ENCODE peak calls at places on chromosomes 3 and 15, in six cellular contexts. L is GM19239; P is uterus; V is naive thymus-derived CD8-positive, alpha-beta T cell; C is NCI-H1694; E is neuronal stem cell. J is an unnamed sample.

GRCh38 chr15:60605879-60606304 is 127.0 kb upstream of the ICE2 start:
- DNase-seq in L (no peak), P (no peak), V (no peak), C (no peak), E (no peak), J (no peak)

GRCh38 chr3:168096210-168096795 is 579 bp upstream of the GOLIM4 start:
- DNase-seq in L (peak; percentile 14), P (no peak), V (no peak), C (peak; percentile 88), E (peak; percentile 52), J (peak; percentile 72)

GRCh38 chr15:70521576-70522322 is 241.6 kb downstream of the UACA start:
- DNase-seq in L (no peak), P (no peak), V (no peak), C (no peak), E (no peak), J (no peak)

GRCh38 chr15:81336568-81336967 is 12.6 kb upstream of the STARD5 start:
- DNase-seq in L (peak; percentile 17), P (no peak), V (peak; percentile 72), C (no peak), E (no peak), J (no peak)

GRCh38 chr3:113225286-113225685 is 13.9 kb downstream of the BOC start:
- DNase-seq in L (no peak), P (no peak), V (no peak), C (no peak), E (no peak), J (no peak)

GRCh38 chr15:69805248-69805953 is 292.3 kb downstream of the TLE3 start:
- DNase-seq in L (no peak), P (no peak), V (no peak), C (no peak), E (no peak), J (no peak)

GRCh38 chr3:145134738-145135137 is 1026.2 kb downstream of the PLOD2 start:
- DNase-seq in L (no peak), P (no peak), V (no peak), C (no peak), E (no peak), J (no peak)

GRCh38 chr15:59687831-59688230 is 1.3 kb downstream of the BNIP2 start:
- DNase-seq in L (no peak), P (no peak), V (no peak), C (no peak), E (no peak), J (no peak)

GRCh38 chr3:183064475-183064874 is 34.8 kb downstream of the MCCC1 start:
- DNase-seq in L (no peak), P (no peak), V (no peak), C (no peak), E (no peak), J (no peak)